ENCODE peak calls at places on chromosomes 2 and 18, in nine cellular contexts. N is left ventricle myocardium inferior, Q is hepatocyte, F is coronary artery, P is HCT116, W is choroid plexus epithelial cell, I is mucosa of descending colon, S is neural progenitor cell, E is right atrium auricular region. H is an unnamed sample.

GRCh38 chr2:150526827-150527226 is 39.4 kb upstream of the RND3 start:
- DNase-seq in Q (peak; percentile 82), F (no peak), S (no peak), E (no peak), N (no peak), I (no peak), W (peak; percentile 99), P (peak; percentile 72), H (peak; percentile 24)

GRCh38 chr2:214482716-214483115 is 71.9 kb downstream of the VWC2L start:
- DNase-seq in P (no peak), I (no peak), Q (no peak), W (no peak), S (peak; percentile 22), F (no peak), N (no peak), E (no peak), H (no peak)

GRCh38 chr2:2527162-2527561 is 196.1 kb upstream of the MYT1L start:
- DNase-seq in S (no peak), P (no peak), Q (no peak), E (no peak), F (no peak), W (no peak), I (no peak), N (no peak), H (no peak)

GRCh38 chr2:21333694-21334093 is 209.9 kb downstream of the TDRD15 start:
- DNase-seq in E (no peak), S (no peak), F (no peak), I (no peak), P (no peak), W (no peak), Q (no peak), N (no peak), H (no peak)

GRCh38 chr18:69399253-69399652 is 1.4 kb upstream of the DOK6 start:
- DNase-seq in S (peak; percentile 21), F (no peak), P (no peak), I (no peak), N (no peak), E (no peak), Q (no peak), W (no peak), H (no peak)

GRCh38 chr18:36354989-36355388 is 57.5 kb downstream of the FHOD3 start:
- DNase-seq in E (no peak), I (no peak), S (no peak), N (no peak), W (no peak), Q (no peak), P (no peak), F (peak; percentile 38), H (no peak)

GRCh38 chr2:88874063-88874657 is 182.7 kb downstream of the RPIA start:
- DNase-seq in W (peak; percentile 83), I (no peak), P (peak; percentile 48), E (no peak), N (no peak), F (no peak), S (peak; percentile 20), Q (peak; percentile 11), H (peak; percentile 28)

GRCh38 chr2:143841935-143842334 is 678.0 kb downstream of the ZEB2 start:
- DNase-seq in N (no peak), I (no peak), E (no peak), Q (no peak), F (no peak), P (no peak), W (peak; percentile 56), S (peak; percentile 21), H (no peak)

GRCh38 chr2:4995466-4995865 is 696.7 kb upstream of the SOX11 start:
- DNase-seq in P (no peak), F (no peak), W (no peak), E (no peak), S (peak; percentile 17), I (no peak), Q (peak; percentile 11), N (no peak), H (no peak)

GRCh38 chr2:16739778-16740581 is 74.3 kb upstream of the CYRIA start:
- DNase-seq in I (no peak), N (no peak), E (no peak), P (no peak), W (no peak), F (no peak), S (no peak), Q (no peak), H (peak; percentile 95)

GRCh38 chr2:238879621-238880377 is 31.9 kb downstream of the TWIST2 start:
- DNase-seq in S (no peak), P (no peak), W (no peak), I (no peak), E (no peak), N (no peak), Q (no peak), F (no peak), H (no peak)

GRCh38 chr2:229044581-229044980 is 226.5 kb downstream of the PID1 start:
- DNase-seq in P (no peak), W (peak; percentile 62), Q (no peak), I (no peak), S (no peak), N (no peak), E (no peak), F (no peak), H (no peak)

GRCh38 chr2:177783091-177783490 is 289.5 kb downstream of the PDE11A start:
- DNase-seq in N (no peak), F (no peak), Q (no peak), E (no peak), W (no peak), I (no peak), S (no peak), P (no peak), H (no peak)

GRCh38 chr2:32711219-32711618 is 83.4 kb downstream of the TTC27 start:
- DNase-seq in S (no peak), Q (no peak), F (no peak), N (no peak), E (no peak), P (no peak), W (peak; percentile 93), I (no peak), H (no peak)

GRCh38 chr2:205563646-205564045 is 118.7 kb upstream of the NRP2 start:
- DNase-seq in W (peak; percentile 14), I (no peak), F (no peak), Q (no peak), S (peak; percentile 76), N (no peak), P (peak; percentile 4), E (no peak), H (no peak)
- TF ChIP-seq CTCF in W (peak; percentile 44), I (no peak), F (no peak), Q (peak; percentile 29), S (peak; percentile 75), N (peak; percentile 44), P (peak; percentile 27), E (peak; percentile 13), H (no peak)

GRCh38 chr2:182717451-182718215 is 1.6 kb downstream of the DNAJC10 start:
- DNase-seq in I (no peak), F (no peak), E (no peak), P (no peak), W (no peak), N (no peak), Q (no peak), S (no peak), H (no peak)
- H3K4me3 ChIP-seq in I (no peak overlapping the region), F (peak overlapping the region; percentile 29), E (no peak overlapping the region), P (peak overlapping the region; percentile 97), W (no peak overlapping the region), N (peak overlapping the region; percentile 97), Q (peak overlapping the region; percentile 68), S (peak overlapping the region; percentile 85), H (no peak overlapping the region)

GRCh38 chr18:9330419-9330818 is 4.2 kb upstream of the TWSG1 start:
- DNase-seq in P (no peak), W (no peak), N (no peak), E (no peak), I (no peak), F (no peak), S (peak; percentile 4), Q (no peak), H (no peak)

GRCh38 chr18:9329471-9329870 is 5.1 kb upstream of the TWSG1 start:
- DNase-seq in E (no peak), P (no peak), I (no peak), N (no peak), S (no peak), F (no peak), W (no peak), Q (no peak), H (no peak)

GRCh38 chr18:9323750-9324445 is 10.7 kb upstream of the TWSG1 start:
- DNase-seq in N (no peak), E (no peak), S (no peak), W (peak; percentile 75), Q (no peak), F (no peak), P (no peak), I (no peak), H (no peak)

GRCh38 chr18:9325716-9326115 is 8.9 kb upstream of the TWSG1 start:
- DNase-seq in P (no peak), S (no peak), Q (no peak), W (no peak), I (no peak), F (no peak), E (no peak), N (no peak), H (no peak)

DNA sequence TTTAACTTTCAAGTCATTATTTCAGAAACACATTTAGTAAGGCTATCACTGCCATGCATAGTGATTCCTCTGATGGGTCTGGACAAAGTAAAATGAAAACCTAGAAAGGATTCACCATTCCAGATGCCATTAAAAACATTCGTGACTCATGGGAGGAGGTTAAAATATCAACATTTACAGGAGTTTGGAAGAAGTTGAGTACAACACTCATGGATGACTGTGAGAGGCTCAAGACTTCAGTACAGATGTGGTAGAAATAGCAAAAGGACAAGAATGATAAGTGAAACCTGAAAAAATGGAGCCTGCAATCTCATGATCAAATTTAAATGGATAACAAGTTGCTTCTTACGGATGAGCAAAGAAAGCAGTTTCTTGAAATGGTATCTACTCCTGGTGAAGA is 5.8 kb upstream of the TWSG1 start:
- DNase-seq in W (no peak), P (no peak), F (no peak), S (no peak), N (no peak), I (no peak), E (no peak), Q (no peak), H (no peak)
- TF ChIP-seq CTCF in W (no peak), P (no peak), F (no peak), S (no peak), N (no peak), I (no peak), E (no peak), Q (no peak), H (no peak)

GRCh38 chr18:9663377-9663776 is 44.7 kb upstream of the RAB31 start:
- DNase-seq in Q (no peak), E (no peak), F (no peak), N (no peak), P (no peak), I (no peak), W (no peak), S (no peak), H (no peak)

GRCh38 chr18:9666548-9666947 is 41.6 kb upstream of the RAB31 start:
- DNase-seq in I (no peak), F (no peak), P (no peak), W (no peak), E (no peak), S (no peak), N (no peak), Q (no peak), H (no peak)

GRCh38 chr18:9669016-9669415 is 39.1 kb upstream of the RAB31 start:
- DNase-seq in N (no peak), Q (no peak), I (no peak), W (no peak), S (no peak), P (no peak), F (no peak), E (no peak), H (no peak)

GRCh38 chr18:9661564-9661963 is 46.5 kb upstream of the RAB31 start:
- DNase-seq in E (no peak), F (no peak), Q (no peak), N (no peak), I (no peak), S (no peak), P (no peak), W (peak; percentile 69), H (no peak)

GRCh38 chr18:9665311-9665710 is 42.8 kb upstream of the RAB31 start:
- DNase-seq in W (peak; percentile 21), N (no peak), S (no peak), F (no peak), I (no peak), P (no peak), E (no peak), Q (no peak), H (no peak)
- H3K4me3 ChIP-seq in W (no peak overlapping the region), N (no peak overlapping the region), S (no peak overlapping the region), F (no peak overlapping the region), I (no peak overlapping the region), P (no peak overlapping the region), E (no peak overlapping the region), Q (no peak overlapping the region), H (no peak overlapping the region)

H was measured in prostate gland.